ENCODE peak calls at places on chromosome 18, in eight cellular contexts. One of them, this sample, is unnamed.

GRCh38 chr18:51194604-51195003 is 2.9 kb downstream of the MEX3C start:
- DNase-seq in IMR-90: no peak
- DNase-seq in ovary: no peak
- DNase-seq in heart left ventricle: no peak
- DNase-seq in lower leg skin: no peak
- DNase-seq in K562: no peak
- DNase-seq in transverse colon: no peak
- DNase-seq in breast epithelium: no peak
- DNase-seq in this sample: no peak

GRCh38 chr18:76981388-76981968 is 151.1 kb downstream of the MBP start:
- DNase-seq in breast epithelium: no peak
- DNase-seq in K562: no peak
- DNase-seq in lower leg skin: no peak
- DNase-seq in IMR-90: peak
- DNase-seq in ovary: no peak
- DNase-seq in heart left ventricle: no peak
- DNase-seq in transverse colon: peak
- DNase-seq in this sample: no peak

GRCh38 chr18:72623444-72623843 is 79.3 kb upstream of the CBLN2 start:
- DNase-seq in breast epithelium: no peak
- DNase-seq in heart left ventricle: no peak
- DNase-seq in lower leg skin: no peak
- DNase-seq in ovary: no peak
- DNase-seq in IMR-90: no peak
- DNase-seq in K562: no peak
- DNase-seq in transverse colon: no peak
- DNase-seq in this sample: no peak

GRCh38 chr18:56257215-56257614 is 381.2 kb downstream of the TXNL1 start:
- DNase-seq in lower leg skin: no peak
- DNase-seq in heart left ventricle: no peak
- DNase-seq in transverse colon: no peak
- DNase-seq in ovary: no peak
- DNase-seq in IMR-90: peak
- DNase-seq in breast epithelium: no peak
- DNase-seq in K562: no peak
- DNase-seq in this sample: no peak

GRCh38 chr18:60895181-60895580 is 438.0 kb upstream of the CDH20 start:
- DNase-seq in IMR-90: no peak
- DNase-seq in breast epithelium: no peak
- DNase-seq in K562: no peak
- DNase-seq in heart left ventricle: no peak
- DNase-seq in transverse colon: no peak
- DNase-seq in ovary: no peak
- DNase-seq in lower leg skin: no peak
- DNase-seq in this sample: no peak

GRCh38 chr18:36215577-36215976 is 28.3 kb downstream of the MOCOS start:
- DNase-seq in K562: peak
- DNase-seq in breast epithelium: no peak
- DNase-seq in transverse colon: no peak
- DNase-seq in ovary: no peak
- DNase-seq in heart left ventricle: no peak
- DNase-seq in lower leg skin: no peak
- DNase-seq in IMR-90: no peak
- DNase-seq in this sample: no peak

GRCh38 chr18:76488190-76488589 is 6.9 kb downstream of the ZNF516 start:
- DNase-seq in transverse colon: no peak
- DNase-seq in lower leg skin: no peak
- DNase-seq in breast epithelium: no peak
- DNase-seq in K562: no peak
- DNase-seq in heart left ventricle: no peak
- DNase-seq in IMR-90: peak
- DNase-seq in ovary: no peak
- DNase-seq in this sample: no peak

GRCh38 chr18:7889515-7889914 is 322.4 kb downstream of the PTPRM start:
- DNase-seq in IMR-90: no peak
- DNase-seq in K562: no peak
- DNase-seq in ovary: no peak
- DNase-seq in transverse colon: no peak
- DNase-seq in heart left ventricle: no peak
- DNase-seq in lower leg skin: no peak
- DNase-seq in breast epithelium: no peak
- DNase-seq in this sample: no peak

GRCh38 chr18:59264651-59265245 is 8.5 kb downstream of the RAX start:
- DNase-seq in K562: no peak
- DNase-seq in transverse colon: no peak
- DNase-seq in lower leg skin: no peak
- DNase-seq in breast epithelium: no peak
- DNase-seq in IMR-90: no peak
- DNase-seq in ovary: no peak
- DNase-seq in heart left ventricle: no peak
- DNase-seq in this sample: no peak

GRCh38 chr18:37430346-37431076 is 135.1 kb downstream of the CELF4 start:
- DNase-seq in lower leg skin: no peak
- DNase-seq in transverse colon: no peak
- DNase-seq in breast epithelium: no peak
- DNase-seq in ovary: no peak
- DNase-seq in K562: no peak
- DNase-seq in IMR-90: no peak
- DNase-seq in heart left ventricle: no peak
- DNase-seq in this sample: no peak

GRCh38 chr18:7059276-7059675 is 58.3 kb downstream of the LAMA1 start:
- DNase-seq in lower leg skin: no peak
- DNase-seq in IMR-90: peak
- DNase-seq in transverse colon: no peak
- DNase-seq in ovary: no peak
- DNase-seq in K562: no peak
- DNase-seq in heart left ventricle: no peak
- DNase-seq in breast epithelium: no peak
- DNase-seq in this sample: no peak

GRCh38 chr18:68024716-68025115 is 508.2 kb upstream of the DSEL start:
- DNase-seq in heart left ventricle: no peak
- DNase-seq in transverse colon: no peak
- DNase-seq in breast epithelium: no peak
- DNase-seq in IMR-90: no peak
- DNase-seq in ovary: no peak
- DNase-seq in K562: no peak
- DNase-seq in lower leg skin: peak
- DNase-seq in this sample: no peak

GRCh38 chr18:46481048-46481846 is 175.8 kb downstream of the LOXHD1 start:
- DNase-seq in lower leg skin: peak
- DNase-seq in IMR-90: peak
- DNase-seq in ovary: no peak
- DNase-seq in heart left ventricle: no peak
- DNase-seq in breast epithelium: no peak
- DNase-seq in transverse colon: peak
- DNase-seq in K562: peak
- DNase-seq in this sample: peak

GRCh38 chr18:71398530-71398929 is 1109.7 kb downstream of the SOCS6 start:
- DNase-seq in breast epithelium: no peak
- DNase-seq in K562: no peak
- DNase-seq in IMR-90: no peak
- DNase-seq in ovary: no peak
- DNase-seq in heart left ventricle: no peak
- DNase-seq in transverse colon: no peak
- DNase-seq in lower leg skin: no peak
- DNase-seq in this sample: peak

GRCh38 chr18:61998335-61998734 is 105.5 kb upstream of the RNF152 start:
- DNase-seq in lower leg skin: no peak
- DNase-seq in heart left ventricle: no peak
- DNase-seq in ovary: no peak
- DNase-seq in IMR-90: no peak
- DNase-seq in breast epithelium: no peak
- DNase-seq in transverse colon: no peak
- DNase-seq in K562: no peak
- DNase-seq in this sample: no peak

GRCh38 chr18:44588466-44588865 is 92.2 kb upstream of the SETBP1 start:
- DNase-seq in ovary: no peak
- DNase-seq in breast epithelium: no peak
- DNase-seq in IMR-90: no peak
- DNase-seq in lower leg skin: no peak
- DNase-seq in transverse colon: no peak
- DNase-seq in K562: no peak
- DNase-seq in heart left ventricle: no peak
- DNase-seq in this sample: no peak

GRCh38 chr18:57730146-57730545 is 73.0 kb downstream of the ATP8B1 start:
- DNase-seq in ovary: no peak
- DNase-seq in K562: no peak
- DNase-seq in heart left ventricle: no peak
- DNase-seq in lower leg skin: no peak
- DNase-seq in breast epithelium: no peak
- DNase-seq in IMR-90: no peak
- DNase-seq in transverse colon: no peak
- DNase-seq in this sample: no peak

DNA sequence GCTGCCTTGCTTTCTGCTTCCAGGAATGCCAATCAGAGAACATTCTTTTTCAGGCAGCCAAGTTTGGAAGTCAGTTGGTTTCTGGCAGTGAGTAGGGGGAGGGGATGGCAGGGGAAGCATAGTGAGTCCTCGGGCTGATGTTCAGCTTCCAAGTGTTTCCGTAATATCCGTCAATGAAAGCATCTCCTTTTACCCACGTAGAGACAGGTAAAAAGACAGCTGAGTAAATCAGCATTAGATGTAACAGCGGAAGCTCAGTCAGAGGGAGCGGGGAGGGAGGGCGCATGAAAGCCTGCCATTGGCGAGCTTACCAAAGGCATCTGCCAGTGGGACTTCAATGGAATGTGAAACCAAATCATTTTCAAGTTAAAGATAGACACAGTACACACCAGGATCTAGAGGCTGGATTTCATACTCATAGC is 117.1 kb upstream of the DTNA start:
- DNase-seq in breast epithelium: peak
- DNase-seq in heart left ventricle: peak
- DNase-seq in K562: no peak
- DNase-seq in ovary: peak
- DNase-seq in transverse colon: peak
- DNase-seq in IMR-90: peak
- DNase-seq in lower leg skin: peak
- DNase-seq in this sample: peak
- TF ChIP-seq POLR2A in breast epithelium: no peak
- TF ChIP-seq POLR2A in heart left ventricle: no peak
- TF ChIP-seq POLR2A in K562: no peak
- TF ChIP-seq POLR2A in ovary: no peak
- TF ChIP-seq POLR2A in transverse colon: no peak
- TF ChIP-seq POLR2A in IMR-90: no peak
- TF ChIP-seq POLR2A in lower leg skin: no peak
- TF ChIP-seq POLR2A in this sample: no peak

DNA sequence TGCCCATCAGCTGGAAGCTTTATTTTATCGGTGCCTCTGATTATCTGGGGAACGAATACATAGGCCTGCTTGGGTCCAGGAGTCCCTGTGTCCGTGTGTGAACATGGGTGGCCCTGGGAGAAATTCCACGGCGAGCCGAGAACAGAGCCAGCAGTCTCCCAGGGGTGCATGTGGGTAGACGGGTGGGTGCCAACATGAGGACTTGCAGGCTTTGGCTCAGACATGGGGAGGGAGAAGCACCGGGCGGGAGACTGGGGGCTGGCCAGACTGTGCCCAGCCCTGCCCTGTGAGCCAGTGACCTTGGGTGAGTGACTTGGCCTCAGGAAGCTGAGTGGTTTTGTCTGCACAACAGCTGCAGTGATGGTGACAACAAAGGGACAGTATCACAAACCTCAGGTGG is 44.2 kb upstream of the SALL3 start:
- DNase-seq in lower leg skin: no peak
- DNase-seq in heart left ventricle: no peak
- DNase-seq in transverse colon: no peak
- DNase-seq in ovary: no peak
- DNase-seq in K562: no peak
- DNase-seq in IMR-90: no peak
- DNase-seq in breast epithelium: no peak
- DNase-seq in this sample: no peak
- TF ChIP-seq CTCF in lower leg skin: no peak
- TF ChIP-seq CTCF in heart left ventricle: no peak
- TF ChIP-seq CTCF in transverse colon: no peak
- TF ChIP-seq CTCF in ovary: no peak
- TF ChIP-seq CTCF in K562: no peak
- TF ChIP-seq CTCF in IMR-90: no peak
- TF ChIP-seq CTCF in breast epithelium: no peak
- TF ChIP-seq CTCF in this sample: no peak

DNA sequence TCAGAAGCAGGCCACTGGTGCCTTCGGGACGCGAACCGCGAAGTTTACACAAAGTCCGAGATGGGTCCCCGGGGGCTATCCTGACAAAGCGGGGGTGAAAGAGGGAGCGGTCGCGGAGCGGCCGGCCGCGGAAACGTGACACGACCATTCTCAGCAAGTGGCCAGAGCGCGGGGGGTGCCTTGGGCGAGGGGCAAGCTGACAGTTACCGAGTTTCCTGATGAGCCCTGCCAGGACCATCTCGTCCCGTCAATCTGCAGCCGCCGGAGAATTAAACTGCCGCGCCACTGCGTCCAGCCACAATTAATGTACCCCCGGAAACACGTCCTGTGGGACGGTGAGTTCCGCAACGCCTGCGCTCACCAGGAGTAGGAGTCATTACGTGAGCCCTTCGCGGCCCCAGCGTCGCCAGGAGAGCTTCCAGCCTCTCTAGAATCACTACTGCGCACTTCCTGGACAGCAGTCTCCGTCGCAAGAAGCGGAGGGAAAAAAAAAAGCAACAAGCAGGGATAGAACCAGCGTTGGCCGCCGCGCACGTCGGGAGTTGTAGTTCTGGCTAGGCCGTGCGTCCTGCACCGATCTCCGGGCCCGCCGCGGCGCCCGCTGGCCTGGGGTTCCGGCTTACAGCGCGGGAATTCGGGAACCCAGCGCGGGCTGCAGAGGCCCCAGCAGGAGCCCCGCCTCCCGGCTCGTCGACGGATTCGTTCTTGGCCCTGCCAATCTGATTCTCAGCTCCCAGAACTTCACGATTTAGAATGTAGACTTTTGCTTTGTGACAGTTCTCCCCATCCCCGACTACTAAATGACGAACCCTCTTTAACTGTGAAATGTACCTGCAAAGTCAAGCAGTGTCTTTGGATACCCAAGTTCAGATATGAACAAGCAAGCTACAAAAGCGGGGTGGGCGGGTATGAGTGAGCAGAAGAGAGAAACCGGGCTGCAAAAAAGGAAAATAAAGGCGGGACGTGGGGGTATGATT is at the start of gene RTTN:
- DNase-seq in lower leg skin: peak
- DNase-seq in IMR-90: peak
- DNase-seq in heart left ventricle: peak
- DNase-seq in K562: peak
- DNase-seq in ovary: peak
- DNase-seq in breast epithelium: peak
- DNase-seq in transverse colon: peak
- DNase-seq in this sample: peak
- TF ChIP-seq POLR2A in lower leg skin: no peak
- TF ChIP-seq POLR2A in IMR-90: no peak
- TF ChIP-seq POLR2A in heart left ventricle: peak
- TF ChIP-seq POLR2A in K562: peak
- TF ChIP-seq POLR2A in ovary: no peak
- TF ChIP-seq POLR2A in breast epithelium: no peak
- TF ChIP-seq POLR2A in transverse colon: peak
- TF ChIP-seq POLR2A in this sample: no peak

DNA sequence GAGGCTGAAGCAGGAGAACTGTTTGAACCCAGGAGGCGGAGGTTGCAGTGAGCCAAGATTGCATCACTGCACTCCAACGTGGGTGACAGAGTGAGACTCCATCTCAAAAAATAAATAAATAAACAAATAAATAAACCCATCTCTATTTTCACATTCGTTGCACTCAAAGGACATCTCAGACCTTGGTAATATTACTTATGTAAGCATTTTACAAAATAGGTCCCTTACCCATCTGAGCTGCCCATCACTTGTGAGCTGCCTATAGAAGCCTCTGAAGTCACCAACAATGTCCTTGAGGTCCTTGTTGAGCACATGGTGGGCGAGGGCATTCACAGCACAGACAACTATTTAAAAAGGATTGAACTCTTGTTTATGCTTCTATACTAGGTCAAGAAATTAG is 15.4 kb downstream of the ENOSF1 start:
- DNase-seq in K562: no peak
- DNase-seq in transverse colon: no peak
- DNase-seq in breast epithelium: no peak
- DNase-seq in IMR-90: no peak
- DNase-seq in ovary: no peak
- DNase-seq in lower leg skin: no peak
- DNase-seq in heart left ventricle: no peak
- DNase-seq in this sample: no peak
- TF ChIP-seq CTCF in K562: no peak
- TF ChIP-seq CTCF in transverse colon: no peak
- TF ChIP-seq CTCF in breast epithelium: no peak
- TF ChIP-seq CTCF in IMR-90: no peak
- TF ChIP-seq CTCF in ovary: no peak
- TF ChIP-seq CTCF in lower leg skin: no peak
- TF ChIP-seq CTCF in heart left ventricle: no peak
- TF ChIP-seq CTCF in this sample: no peak